ENCODE peak calls at places on chromosomes 1 and 21, in six cellular contexts. Q, S, T, G, X and U are unnamed samples. For H3K4me1, the result is how much of the 10 kb centered on the place peaks cover.

GRCh38 chr1:29708818-29709710 is 472.7 kb downstream of the PTPRU start:
- DNase-seq in G (no peak), T (no peak), Q (peak), X (no peak), S (no peak), U (no peak)

GRCh38 chr1:92211166-92211565 is 6.5 kb upstream of the C1orf146 start:
- DNase-seq in X (no peak), T (no peak), Q (no peak), G (no peak), S (no peak), U (no peak)

GRCh38 chr1:162847839-162848453 is 13.0 kb downstream of the CCDC190 start:
- DNase-seq in S (peak), G (peak), T (peak), Q (peak), X (no peak), U (peak)

GRCh38 chr21:37532868-37533780 is 166.6 kb downstream of the DYRK1A start:
- DNase-seq in S (no peak), X (no peak), G (no peak), Q (no peak), T (no peak), U (no peak)

GRCh38 chr1:29148656-29149491 is 25.2 kb upstream of the TMEM200B start:
- DNase-seq in T (peak), X (no peak), S (no peak), G (no peak), Q (no peak), U (no peak)

GRCh38 chr1:31155216-31155806 is 84.4 kb downstream of the NKAIN1 start:
- DNase-seq in Q (peak), X (no peak), S (peak), G (peak), T (peak), U (peak)

GRCh38 chr1:171457412-171457811 is 27.9 kb upstream of the PRRC2C start:
- DNase-seq in Q (no peak), T (no peak), X (no peak), G (no peak), S (no peak), U (no peak)

GRCh38 chr1:230148194-230148581 is 81.2 kb downstream of the GALNT2 start:
- DNase-seq in Q (no peak), S (no peak), T (no peak), G (no peak), X (no peak), U (no peak)

GRCh38 chr21:35324372-35325220 is 275.5 kb upstream of the RUNX1 start:
- DNase-seq in X (no peak), G (no peak), T (no peak), Q (no peak), S (peak), U (no peak)

GRCh38 chr1:238409191-238409846 is 518.6 kb upstream of the ZP4 start:
- DNase-seq in X (no peak), T (no peak), S (no peak), Q (no peak), G (no peak), U (no peak)

GRCh38 chr21:31926498-31926897 is 53.7 kb downstream of the HUNK start:
- DNase-seq in S (no peak), X (no peak), G (no peak), Q (no peak), T (no peak), U (no peak)

GRCh38 chr1:204259782-204260181 is 46.0 kb upstream of the GOLT1A start:
- DNase-seq in G (no peak), S (no peak), Q (no peak), T (no peak), X (no peak), U (peak)

GRCh38 chr1:154466879-154467767 is 34.9 kb upstream of the TDRD10 start:
- DNase-seq in X (peak), Q (peak), S (peak), G (no peak), T (no peak), U (no peak)

GRCh38 chr1:205229916-205230700 is 2.4 kb downstream of the TMCC2 start:
- DNase-seq in G (peak), Q (no peak), S (no peak), T (no peak), X (no peak), U (no peak)

GRCh38 chr1:37890378-37891014 is 31.1 kb upstream of the MTF1 start:
- DNase-seq in X (peak), G (no peak), T (no peak), Q (no peak), S (no peak), U (no peak)

GRCh38 chr1:209860293-209860881 is 32.6 kb downstream of the UTP25 start:
- DNase-seq in G (peak), T (peak), Q (peak), S (peak), X (no peak), U (peak)

GRCh38 chr1:234696986-234697385 is 87.0 kb upstream of the IRF2BP2 start:
- DNase-seq in T (no peak), S (no peak), X (no peak), G (no peak), Q (no peak), U (no peak)

GRCh38 chr1:185439727-185440415 is 122.8 kb upstream of the IVNS1ABP start:
- DNase-seq in G (peak), T (no peak), Q (no peak), X (peak), S (no peak), U (no peak)

GRCh38 chr21:38380391-38381137 is 117.7 kb downstream of the ERG start:
- DNase-seq in S (no peak), T (no peak), X (no peak), Q (no peak), G (no peak), U (peak)

GRCh38 chr1:248924696-248925532 is 18.9 kb downstream of the PGBD2 start:
- DNase-seq in G (peak), T (no peak), Q (no peak), X (peak), S (no peak), U (no peak)

GRCh38 chr1:26363549-26364448 is 8.8 kb downstream of the ZNF683 start:
- DNase-seq in G (peak), T (peak), X (peak), Q (peak), S (peak), U (peak)

GRCh38 chr1:47424336-47424982 is 8.4 kb downstream of the FOXE3 start:
- DNase-seq in X (no peak), G (peak), Q (no peak), T (no peak), S (no peak), U (no peak)

GRCh38 chr1:179251675-179252074 is 22.2 kb upstream of the ABL2 start:
- DNase-seq in T (no peak), Q (no peak), X (no peak), S (no peak), G (no peak), U (no peak)

GRCh38 chr1:246164764-246165163 is 342.3 kb downstream of the SMYD3 start:
- DNase-seq in S (no peak), X (no peak), G (no peak), T (no peak), Q (no peak), U (no peak)

GRCh38 chr1:246372502-246372901 is 134.6 kb downstream of the SMYD3 start:
- DNase-seq in T (no peak), Q (no peak), S (peak), G (peak), X (no peak), U (no peak)

GRCh38 chr21:44751186-44751798 is 39.9 kb upstream of the TSPEAR start:
- DNase-seq in G (no peak), T (no peak), X (no peak), S (no peak), Q (peak), U (peak)

GRCh38 chr1:27392778-27393635 is 585 bp downstream of the GPR3 start:
- DNase-seq in Q (no peak), T (no peak), S (no peak), X (no peak), G (no peak), U (no peak)

GRCh38 chr1:186806477-186806876 is 22.3 kb upstream of the PLA2G4A start:
- DNase-seq in X (no peak), T (no peak), Q (no peak), S (no peak), G (no peak), U (no peak)

GRCh38 chr1:81801032-81801833 is 499 bp downstream of the ADGRL2 start:
- DNase-seq in Q (peak), S (peak), T (peak), G (peak), X (no peak), U (peak)

GRCh38 chr1:212518188-212518951 is 85.7 kb downstream of the NENF start:
- DNase-seq in T (peak), X (no peak), S (peak), G (peak), Q (peak), U (no peak)

GRCh38 chr1:106568575-106568974 is 487.9 kb upstream of the PRMT6 start:
- DNase-seq in S (no peak), G (no peak), Q (no peak), X (no peak), T (no peak), U (no peak)

GRCh38 chr1:26994020-26994745 is 691 bp downstream of the TRNP1 start:
- DNase-seq in X (no peak), Q (no peak), S (no peak), G (no peak), T (peak), U (no peak)

GRCh38 chr1:228430243-228430642 is 13.6 kb upstream of the TRIM17 start:
- DNase-seq in Q (no peak), S (no peak), T (no peak), G (no peak), X (no peak), U (no peak)

GRCh38 chr1:107964397-107965111 is 426 bp downstream of the VAV3 start:
- DNase-seq in G (no peak), T (peak), S (no peak), Q (peak), X (no peak), U (peak)

GRCh38 chr1:17239420-17239819 is 9.5 kb upstream of the PADI3 start:
- DNase-seq in G (peak), S (no peak), X (peak), Q (no peak), T (no peak), U (peak)

GRCh38 chr1:93205892-93206566 is 25.5 kb downstream of the CCDC18 start:
- DNase-seq in X (no peak), S (no peak), G (no peak), T (no peak), Q (no peak), U (no peak)

GRCh38 chr1:245131026-245131393 is 23.8 kb upstream of the KIF26B start:
- DNase-seq in X (no peak), S (no peak), T (no peak), Q (peak), G (no peak), U (no peak)

GRCh38 chr1:157170677-157171515 is 32.7 kb upstream of the ETV3 start:
- DNase-seq in S (no peak), G (peak), X (no peak), T (peak), Q (peak), U (no peak)

GRCh38 chr1:11157867-11158266 is 31.3 kb upstream of the ANGPTL7 start:
- DNase-seq in G (no peak), Q (no peak), T (no peak), X (no peak), S (peak), U (peak)

GRCh38 chr1:220803401-220804201 is 16.9 kb downstream of the MTARC1 start:
- DNase-seq in T (no peak), Q (no peak), S (no peak), X (no peak), G (peak), U (no peak)

GRCh38 chr1:180956028-180956640 is 43.4 kb downstream of the KIAA1614 start:
- DNase-seq in Q (peak), S (no peak), X (no peak), G (no peak), T (no peak), U (peak)
- H3K27ac ChIP-seq in Q (no peak), S (no peak), X (no peak), G (no peak), T (no peak), U (no peak)

GRCh38 chr1:155979525-155980343 is 1.4 kb upstream of the ARHGEF2 start:
- DNase-seq in T (no peak), Q (no peak), G (no peak), X (no peak), S (no peak), U (no peak)

GRCh38 chr1:155984341-155984740 is 6.0 kb upstream of the ARHGEF2 start:
- DNase-seq in Q (no peak), T (no peak), G (no peak), X (no peak), S (no peak), U (no peak)

GRCh38 chr1:155982106-155982505 is 3.8 kb upstream of the ARHGEF2 start:
- DNase-seq in T (no peak), Q (no peak), G (no peak), S (no peak), X (no peak), U (no peak)

GRCh38 chr1:155981266-155982088 is 3.1 kb upstream of the ARHGEF2 start:
- DNase-seq in S (no peak), X (no peak), Q (no peak), G (no peak), T (peak), U (no peak)

DNA sequence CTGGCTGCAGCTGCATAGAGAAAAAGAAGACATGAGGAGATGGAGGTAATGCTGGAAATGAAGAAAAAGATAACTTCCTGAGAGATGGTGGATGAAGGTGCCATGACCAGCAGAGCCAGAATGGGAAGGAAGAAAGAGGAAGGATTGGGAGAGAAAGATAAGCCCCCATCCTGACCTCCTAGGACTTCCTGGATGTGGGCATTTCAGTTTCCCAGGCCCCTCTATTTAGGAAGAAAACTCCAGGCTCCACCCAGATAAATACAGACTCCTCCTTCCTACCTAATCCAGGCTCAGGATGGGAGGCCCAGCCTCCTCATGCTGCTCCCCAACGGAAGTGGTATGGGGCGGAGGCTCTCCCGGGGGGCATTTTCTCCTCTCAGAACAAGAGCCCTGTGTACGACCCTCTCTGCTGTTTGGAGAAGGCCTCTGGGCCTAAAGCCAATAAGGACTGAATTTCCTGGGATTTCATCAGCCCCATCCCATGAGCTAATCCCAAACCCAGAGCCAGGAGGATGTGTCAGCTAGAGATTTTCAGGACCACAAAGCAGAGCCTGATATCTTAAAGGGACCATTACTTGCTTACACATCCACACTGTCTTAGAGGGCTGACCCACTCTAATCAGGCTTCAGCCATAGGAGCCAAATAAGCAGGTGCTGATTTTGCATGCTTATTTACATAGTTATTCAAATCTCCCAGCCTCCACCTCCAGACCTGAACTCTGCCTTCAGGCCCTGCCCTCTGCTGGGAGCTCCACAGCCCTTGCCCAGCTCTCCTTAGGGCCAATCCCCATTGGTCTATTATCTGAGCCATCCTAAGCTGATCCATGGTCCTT is 5.1 kb upstream of the ARHGEF2 start:
- DNase-seq in T (no peak), Q (no peak), G (no peak), S (peak), X (no peak), U (peak)
- H3K4me1 ChIP-seq in T (half or more), Q (half or more), G (under half), S (under half), X (under half), U (under half)

GRCh38 chr1:21532992-21533534 is 23.8 kb downstream of the ALPL start:
- DNase-seq in G (no peak), Q (no peak), T (no peak), S (no peak), X (no peak), U (no peak)
- H3K27ac ChIP-seq in G (no peak), Q (no peak), T (no peak), S (no peak), X (no peak), U (no peak)

GRCh38 chr1:206696812-206697585 is 12.3 kb downstream of the MAPKAPK2 start:
- DNase-seq in G (no peak), X (no peak), Q (peak), T (no peak), S (no peak), U (no peak)

GRCh38 chr1:206698011-206698410 is 13.3 kb downstream of the MAPKAPK2 start:
- DNase-seq in Q (no peak), G (no peak), S (no peak), T (no peak), X (no peak), U (no peak)

GRCh38 chr1:206700445-206701036 is 15.8 kb downstream of the MAPKAPK2 start:
- DNase-seq in X (no peak), G (no peak), Q (peak), S (no peak), T (no peak), U (no peak)

GRCh38 chr1:206698990-206699586 is 14.4 kb downstream of the MAPKAPK2 start:
- DNase-seq in T (no peak), X (no peak), Q (peak), S (no peak), G (no peak), U (no peak)

DNA sequence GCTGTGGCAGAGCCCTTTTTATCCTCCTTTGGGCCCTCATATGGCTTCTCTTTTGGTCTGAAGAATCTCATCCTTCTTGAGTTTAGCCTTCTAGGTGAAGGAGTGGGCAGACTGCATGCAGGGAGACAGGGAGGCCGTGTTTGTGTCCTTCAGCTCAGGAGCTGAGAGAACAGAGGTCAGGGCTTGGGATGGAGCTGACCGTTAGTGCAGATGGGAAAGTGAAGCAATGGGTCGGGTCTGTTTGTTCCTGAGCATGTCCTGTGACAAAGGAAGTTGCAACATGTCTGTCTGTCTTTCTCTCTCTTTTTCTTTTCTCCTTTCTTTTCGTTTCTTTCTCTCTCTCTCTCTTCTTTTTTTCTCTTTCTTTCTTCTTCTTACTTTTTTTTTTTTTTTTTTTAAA is 14.9 kb downstream of the MAPKAPK2 start:
- DNase-seq in G (peak), Q (peak), S (peak), X (no peak), T (no peak), U (no peak)
- H3K4me1 ChIP-seq in G (half or more), Q (under half), S (under half), X (under half), T (half or more), U (under half)

DNA sequence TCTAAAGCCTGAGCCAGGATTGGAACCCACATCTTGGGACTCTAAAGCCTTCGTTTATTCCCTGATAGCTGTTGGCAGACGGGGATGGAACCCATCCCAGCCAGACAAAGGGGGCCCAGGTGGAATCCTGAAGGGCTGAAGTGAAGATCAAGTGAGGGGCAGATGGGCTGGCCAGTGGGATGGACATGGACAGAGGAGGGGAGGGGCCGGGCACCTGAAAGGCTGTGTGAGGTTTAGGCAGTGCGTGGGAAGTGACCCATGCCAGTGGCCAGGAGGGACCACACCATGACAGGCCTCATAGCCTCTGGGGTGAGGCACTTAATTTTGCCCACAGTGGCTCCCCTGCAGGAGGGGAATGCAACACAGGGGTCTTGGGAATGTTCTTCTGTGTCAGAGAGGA is 44.6 kb upstream of the DMRTB1 start:
- DNase-seq in Q (no peak), T (no peak), S (no peak), X (no peak), G (no peak), U (no peak)
- H3K27ac ChIP-seq in Q (no peak), T (no peak), S (no peak), X (no peak), G (no peak), U (no peak)

DNA sequence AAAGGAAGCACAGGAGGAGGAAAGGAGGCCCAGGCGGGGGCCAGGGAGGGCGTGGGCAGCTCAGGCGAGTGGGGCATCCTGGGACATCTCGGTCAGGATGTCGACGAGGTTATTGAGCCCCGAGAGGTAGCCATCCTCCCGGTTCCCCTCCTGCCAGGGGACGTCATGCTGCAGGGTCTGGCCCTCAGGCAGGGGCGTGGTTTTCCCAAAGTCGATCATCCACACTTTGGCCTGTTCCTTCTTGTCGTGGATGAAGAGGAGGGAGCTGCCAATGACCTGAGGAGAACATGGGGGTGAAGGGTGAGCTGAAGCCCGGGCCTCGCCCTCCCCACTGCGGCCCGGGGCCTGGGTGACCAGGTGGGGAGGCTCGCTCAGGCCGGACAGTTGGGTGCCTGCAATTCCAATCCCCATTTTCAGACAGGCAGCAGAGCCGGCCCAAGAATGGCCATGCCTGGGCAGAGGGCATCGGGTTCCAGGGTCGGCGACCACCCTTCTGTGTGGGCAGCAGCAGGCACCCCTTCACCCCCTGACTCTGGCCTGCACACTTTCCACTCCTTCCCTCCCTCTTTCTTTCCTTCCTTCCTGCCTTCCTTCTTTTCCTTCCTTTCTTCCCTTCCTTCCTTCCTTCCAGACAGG is 86.2 kb downstream of the STUM start:
- DNase-seq in G (no peak), X (no peak), Q (peak), S (peak), T (peak), U (peak)
- H3K4me1 ChIP-seq in G (under half), X (under half), Q (under half), S (under half), T (under half), U (under half)

DNA sequence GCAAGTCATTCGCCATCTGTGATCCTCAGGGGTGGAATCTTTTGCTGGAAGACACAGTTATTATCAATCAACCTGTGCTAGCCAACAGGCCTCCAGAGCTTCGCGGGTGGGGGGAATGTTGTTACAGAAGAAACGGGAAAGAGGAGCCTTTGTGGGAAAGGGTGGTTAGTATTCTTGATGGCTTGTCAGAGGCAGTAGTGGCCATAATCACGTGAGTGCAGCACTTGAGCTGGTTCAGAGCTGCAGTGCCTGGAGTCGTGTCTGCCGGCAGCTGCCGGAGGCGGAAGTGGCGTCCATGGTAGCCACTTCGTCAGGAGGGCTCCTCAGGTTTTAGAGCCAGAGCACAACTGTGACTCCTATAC is 204.8 kb downstream of the ST6GALNAC3 start:
- DNase-seq in G (no peak), X (no peak), Q (no peak), T (no peak), S (no peak), U (no peak)
- H3K27ac ChIP-seq in G (no peak), X (no peak), Q (no peak), T (no peak), S (no peak), U (no peak)